ENCODE peak calls at places on chromosomes 1 and 21, in five cellular contexts. L is stomach, M is cardiac muscle cell, G is colonic mucosa, D is heart right ventricle. U is an unnamed sample. For H3K4me1, the result is how much of the 10 kb centered on the place peaks cover.

GRCh38 chr1:185291647-185292046 is 25.4 kb downstream of the IVNS1ABP start:
- DNase-seq in L (no peak), M (no peak), G (no peak), D (no peak), U (no peak)

GRCh38 chr1:232218955-232219865 is 410.7 kb downstream of the SIPA1L2 start:
- DNase-seq in L (peak), M (no peak), G (no peak), D (peak), U (no peak)

GRCh38 chr1:175822575-175822974 is 79.2 kb upstream of the TNR start:
- DNase-seq in L (no peak), M (no peak), G (no peak), D (no peak), U (no peak)

GRCh38 chr1:228765543-228765942 is 30.3 kb downstream of the RHOU start:
- DNase-seq in L (peak), M (no peak), G (peak), D (no peak), U (no peak)

GRCh38 chr21:42745511-42746239 is 92.3 kb downstream of the PDE9A start:
- DNase-seq in L (no peak), M (no peak), G (no peak), D (no peak), U (peak)

GRCh38 chr1:204431310-204432184 is 19.9 kb upstream of the PPP1R15B start:
- DNase-seq in L (peak), M (peak), G (peak), D (peak), U (peak)

GRCh38 chr1:183991360-183992155 is 46.0 kb downstream of the COLGALT2 start:
- DNase-seq in L (no peak), M (no peak), G (no peak), D (no peak), U (no peak)

GRCh38 chr1:18041107-18041506 is 66.5 kb upstream of the IGSF21 start:
- DNase-seq in L (no peak), M (no peak), G (no peak), D (no peak), U (no peak)

GRCh38 chr1:57340361-57341192 is 83.3 kb downstream of the DAB1 start:
- DNase-seq in L (no peak), M (peak), G (no peak), D (no peak), U (no peak)

GRCh38 chr1:227532019-227532619 is 31.2 kb upstream of the ZNF678 start:
- DNase-seq in L (no peak), M (no peak), G (no peak), D (no peak), U (no peak)

GRCh38 chr1:222627232-222627631 is 9.3 kb downstream of the MIA3 start:
- DNase-seq in L (no peak), M (no peak), G (no peak), D (peak), U (peak)

GRCh38 chr1:90711696-90712095 is 5.4 kb downstream of the BARHL2 start:
- DNase-seq in L (no peak), M (no peak), G (no peak), D (no peak), U (no peak)

GRCh38 chr1:37919277-37919676 is 27.6 kb downstream of the INPP5B start:
- DNase-seq in L (no peak), M (peak), G (no peak), D (no peak), U (no peak)

GRCh38 chr1:223678841-223679240 is 13.3 kb upstream of the CAPN8 start:
- DNase-seq in L (no peak), M (no peak), G (no peak), D (no peak), U (no peak)

GRCh38 chr1:157156058-157156541 is 17.9 kb upstream of the ETV3 start:
- DNase-seq in L (peak), M (peak), G (peak), D (peak), U (peak)

GRCh38 chr21:38531142-38531541 is 32.9 kb upstream of the ERG start:
- DNase-seq in L (no peak), M (no peak), G (no peak), D (no peak), U (no peak)
- TF ChIP-seq CTCF in L (no peak), M (no peak), G (no peak), D (no peak), U (no peak)

GRCh38 chr1:7568901-7569524 is 202.1 kb upstream of the VAMP3 start:
- DNase-seq in L (no peak), M (no peak), G (no peak), D (no peak), U (no peak)

GRCh38 chr1:7567376-7567775 is 203.7 kb upstream of the VAMP3 start:
- DNase-seq in L (no peak), M (no peak), G (no peak), D (no peak), U (no peak)

GRCh38 chr1:7566417-7567375 is 204.4 kb upstream of the VAMP3 start:
- DNase-seq in L (no peak), M (no peak), G (no peak), D (no peak), U (no peak)

GRCh38 chr1:7570311-7570710 is 200.8 kb upstream of the VAMP3 start:
- DNase-seq in L (peak), M (no peak), G (peak), D (no peak), U (no peak)

GRCh38 chr1:7568053-7568452 is 203.0 kb upstream of the VAMP3 start:
- DNase-seq in L (no peak), M (no peak), G (no peak), D (no peak), U (no peak)
- H3K4me1 ChIP-seq in L (under half), M (under half), G (under half), D (under half), U (under half)

GRCh38 chr1:206923009-206923960 is 1.5 kb upstream of the FCMR start:
- DNase-seq in L (no peak), M (no peak), G (no peak), D (no peak), U (no peak)
- H3K4me3 ChIP-seq in L (no peak), M (no peak), G (no peak), D (no peak), U (no peak)

GRCh38 chr1:16046865-16047264 is 3.3 kb downstream of the CLCNKB start:
- DNase-seq in L (no peak), M (no peak), G (no peak), D (no peak), U (no peak)

GRCh38 chr1:16051039-16051438 is 7.5 kb downstream of the CLCNKB start:
- DNase-seq in L (no peak), M (no peak), G (no peak), D (no peak), U (no peak)

GRCh38 chr1:16050328-16050727 is 6.7 kb downstream of the CLCNKB start:
- DNase-seq in L (no peak), M (no peak), G (no peak), D (no peak), U (no peak)

GRCh38 chr1:16047791-16048475 is 4.4 kb downstream of the CLCNKB start:
- DNase-seq in L (no peak), M (no peak), G (no peak), D (no peak), U (no peak)

DNA sequence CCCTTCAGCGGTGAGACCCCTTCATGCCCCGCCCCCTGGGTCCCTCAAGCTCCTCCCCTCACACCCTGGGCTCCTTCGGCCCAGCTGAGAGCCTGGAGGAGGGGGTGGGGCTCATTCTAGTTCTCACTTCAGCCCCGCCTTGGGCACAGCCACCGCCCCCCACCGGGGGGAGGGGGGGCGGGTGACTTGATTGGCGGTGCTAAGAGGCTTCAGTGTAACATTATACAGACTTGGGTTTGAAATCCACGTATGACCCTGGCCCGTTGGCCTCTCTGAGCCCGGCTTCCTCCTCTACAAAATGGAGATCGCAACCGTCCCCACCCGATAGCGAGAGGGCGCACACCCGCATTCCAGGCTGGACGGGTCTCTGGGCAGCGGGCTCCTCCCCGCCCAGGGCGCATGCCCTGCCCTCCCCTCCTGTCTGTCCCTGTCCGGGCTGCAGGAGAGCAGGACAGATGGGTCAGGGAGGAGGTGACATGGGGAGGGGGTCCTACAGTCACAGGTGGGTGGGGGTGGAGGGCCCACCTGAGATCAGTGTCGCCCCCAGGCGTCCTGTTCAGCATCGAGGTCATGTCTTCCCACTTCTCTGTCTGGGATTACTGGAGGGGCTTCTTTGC is 5.1 kb downstream of the CLCNKB start:
- DNase-seq in L (peak), M (peak), G (peak), D (peak), U (no peak)
- TF ChIP-seq CTCF in L (no peak), M (peak), G (no peak), D (no peak), U (no peak)

U was measured in tibial artery.